ENCODE peak calls at places on chromosomes 5 and 9, in six cellular contexts. One of them, this sample, is unnamed.

GRCh38 chr5:11737010-11737409 is 167.2 kb downstream of the CTNND2 start:
- DNase-seq in stomach: no peak
- DNase-seq in ovary: no peak
- DNase-seq in uterus: no peak
- DNase-seq in heart left ventricle: no peak
- DNase-seq in sigmoid colon: no peak
- DNase-seq in this sample: no peak

GRCh38 chr9:111052831-111053230 is 14.6 kb upstream of the LPAR1 start:
- DNase-seq in stomach: no peak
- DNase-seq in ovary: no peak
- DNase-seq in uterus: no peak
- DNase-seq in heart left ventricle: no peak
- DNase-seq in sigmoid colon: no peak
- DNase-seq in this sample: no peak

GRCh38 chr5:119273391-119273839 is 82.4 kb upstream of the TNFAIP8 start:
- DNase-seq in stomach: no peak
- DNase-seq in ovary: no peak
- DNase-seq in uterus: no peak
- DNase-seq in heart left ventricle: peak; percentile 31
- DNase-seq in sigmoid colon: no peak
- DNase-seq in this sample: no peak

GRCh38 chr5:41876678-41877077 is 6.5 kb upstream of the OXCT1 start:
- DNase-seq in stomach: no peak
- DNase-seq in ovary: no peak
- DNase-seq in uterus: no peak
- DNase-seq in heart left ventricle: no peak
- DNase-seq in sigmoid colon: no peak
- DNase-seq in this sample: no peak

GRCh38 chr9:125763373-125763772 is 16.2 kb downstream of the PBX3 start:
- DNase-seq in stomach: no peak
- DNase-seq in ovary: no peak
- DNase-seq in uterus: no peak
- DNase-seq in heart left ventricle: no peak
- DNase-seq in sigmoid colon: no peak
- DNase-seq in this sample: no peak

GRCh38 chr9:84271887-84272556 is 68.5 kb downstream of the SLC28A3 start:
- DNase-seq in stomach: no peak
- DNase-seq in ovary: no peak
- DNase-seq in uterus: no peak
- DNase-seq in heart left ventricle: no peak
- DNase-seq in sigmoid colon: no peak
- DNase-seq in this sample: no peak

GRCh38 chr9:115115924-115116323 is 2.0 kb downstream of the TNC start:
- DNase-seq in stomach: no peak
- DNase-seq in ovary: no peak
- DNase-seq in uterus: no peak
- DNase-seq in heart left ventricle: no peak
- DNase-seq in sigmoid colon: no peak
- DNase-seq in this sample: no peak

GRCh38 chr5:57718155-57718554 is 235.5 kb upstream of the ACTBL2 start:
- DNase-seq in stomach: no peak
- DNase-seq in ovary: no peak
- DNase-seq in uterus: no peak
- DNase-seq in heart left ventricle: no peak
- DNase-seq in sigmoid colon: no peak
- DNase-seq in this sample: no peak

GRCh38 chr9:12712532-12712931 is 19.3 kb downstream of the TYRP1 start:
- DNase-seq in stomach: no peak
- DNase-seq in ovary: no peak
- DNase-seq in uterus: no peak
- DNase-seq in heart left ventricle: no peak
- DNase-seq in sigmoid colon: no peak
- DNase-seq in this sample: no peak

GRCh38 chr5:133867341-133867740 is 101.1 kb downstream of the C5orf15 start:
- DNase-seq in stomach: no peak
- DNase-seq in ovary: no peak
- DNase-seq in uterus: no peak
- DNase-seq in heart left ventricle: no peak
- DNase-seq in sigmoid colon: no peak
- DNase-seq in this sample: no peak

GRCh38 chr5:123358304-123358703 is 64.9 kb downstream of the CEP120 start:
- DNase-seq in stomach: no peak
- DNase-seq in ovary: no peak
- DNase-seq in uterus: no peak
- DNase-seq in heart left ventricle: no peak
- DNase-seq in sigmoid colon: no peak
- DNase-seq in this sample: no peak

GRCh38 chr5:171386861-171387254 is 791 bp upstream of the NPM1 start:
- DNase-seq in stomach: no peak
- DNase-seq in ovary: no peak
- DNase-seq in uterus: no peak
- DNase-seq in heart left ventricle: no peak
- DNase-seq in sigmoid colon: no peak
- DNase-seq in this sample: peak; percentile 34

GRCh38 chr5:171386006-171386671 is 1.5 kb upstream of the NPM1 start:
- DNase-seq in stomach: no peak
- DNase-seq in ovary: no peak
- DNase-seq in uterus: no peak
- DNase-seq in heart left ventricle: no peak
- DNase-seq in sigmoid colon: no peak
- DNase-seq in this sample: no peak

GRCh38 chr5:171387255-171387969 is at the start of gene NPM1:
- DNase-seq in stomach: peak; percentile 97
- DNase-seq in ovary: peak; percentile 98
- DNase-seq in uterus: peak; percentile 98
- DNase-seq in heart left ventricle: peak; percentile 97
- DNase-seq in sigmoid colon: peak; percentile 99
- DNase-seq in this sample: peak; percentile 97

GRCh38 chr5:171388816-171389168 is 1.1 kb downstream of the NPM1 start:
- DNase-seq in stomach: no peak
- DNase-seq in ovary: no peak
- DNase-seq in uterus: no peak
- DNase-seq in heart left ventricle: no peak
- DNase-seq in sigmoid colon: no peak
- DNase-seq in this sample: no peak

DNA sequence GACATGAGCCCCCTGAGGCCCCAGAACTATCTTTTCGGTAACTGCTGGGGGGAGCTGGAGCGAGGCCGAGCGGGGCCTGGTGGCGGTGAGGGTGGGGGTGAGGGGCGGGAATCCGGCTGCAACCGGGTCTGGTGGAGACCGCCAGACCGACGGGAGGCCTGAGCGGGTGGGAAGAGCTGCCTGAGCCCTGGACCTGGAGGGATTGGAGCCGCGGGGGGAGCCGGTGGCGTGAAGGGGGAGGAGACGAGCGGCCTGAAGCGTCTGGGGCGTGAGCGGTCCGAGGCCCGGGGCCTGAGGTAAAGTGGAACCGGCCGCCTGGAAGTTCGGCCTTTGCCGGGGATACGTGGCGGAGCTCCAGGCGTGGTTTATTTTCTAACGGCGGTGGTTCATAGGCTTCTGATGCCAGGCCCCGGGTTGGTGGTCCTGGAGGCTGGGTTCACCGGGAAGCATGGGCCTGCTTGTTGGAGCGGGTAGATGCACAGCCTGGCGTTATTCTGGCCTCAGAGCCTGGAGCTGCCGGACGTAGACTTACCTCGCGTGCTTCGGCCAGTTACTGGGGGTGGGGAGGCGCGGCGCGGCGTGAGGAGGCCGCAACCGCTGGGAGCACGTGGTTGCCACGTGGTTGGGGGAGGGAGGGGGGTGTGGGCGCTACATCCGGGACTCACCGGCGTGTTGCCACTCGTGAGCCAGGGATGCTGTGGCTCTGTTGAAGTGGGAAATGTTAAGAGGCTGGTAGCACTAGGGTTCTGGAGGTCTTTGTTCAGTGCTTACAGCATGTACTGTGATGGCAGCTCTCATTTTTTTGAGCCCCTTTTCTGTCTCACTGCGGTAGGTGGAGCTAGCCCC is 544 bp downstream of the NPM1 start:
- DNase-seq in stomach: peak; percentile 74
- DNase-seq in ovary: peak; percentile 85
- DNase-seq in uterus: peak; percentile 72
- DNase-seq in heart left ventricle: peak; percentile 71
- DNase-seq in sigmoid colon: peak; percentile 88
- DNase-seq in this sample: peak; percentile 83
- TF ChIP-seq POLR2A in stomach: no peak
- TF ChIP-seq POLR2A in ovary: no peak
- TF ChIP-seq POLR2A in uterus: no peak
- TF ChIP-seq POLR2A in heart left ventricle: no peak
- TF ChIP-seq POLR2A in sigmoid colon: no peak
- TF ChIP-seq POLR2A in this sample: no peak

GRCh38 chr5:112691341-112691685 is 46.4 kb upstream of the APC start:
- DNase-seq in stomach: no peak
- DNase-seq in ovary: no peak
- DNase-seq in uterus: no peak
- DNase-seq in heart left ventricle: no peak
- DNase-seq in sigmoid colon: no peak
- DNase-seq in this sample: no peak

GRCh38 chr5:112691758-112692157 is 45.9 kb upstream of the APC start:
- DNase-seq in stomach: no peak
- DNase-seq in ovary: no peak
- DNase-seq in uterus: no peak
- DNase-seq in heart left ventricle: no peak
- DNase-seq in sigmoid colon: no peak
- DNase-seq in this sample: no peak

GRCh38 chr5:112689510-112689909 is 48.2 kb upstream of the APC start:
- DNase-seq in stomach: no peak
- DNase-seq in ovary: no peak
- DNase-seq in uterus: no peak
- DNase-seq in heart left ventricle: no peak
- DNase-seq in sigmoid colon: no peak
- DNase-seq in this sample: no peak

GRCh38 chr5:112692472-112692871 is 45.2 kb upstream of the APC start:
- DNase-seq in stomach: no peak
- DNase-seq in ovary: no peak
- DNase-seq in uterus: no peak
- DNase-seq in heart left ventricle: no peak
- DNase-seq in sigmoid colon: no peak
- DNase-seq in this sample: no peak

GRCh38 chr5:112690605-112691340 is 46.9 kb upstream of the APC start:
- DNase-seq in stomach: no peak
- DNase-seq in ovary: no peak
- DNase-seq in uterus: no peak
- DNase-seq in heart left ventricle: no peak
- DNase-seq in sigmoid colon: no peak
- DNase-seq in this sample: no peak
- H3K4me3 ChIP-seq in stomach: no peak overlapping the region
- H3K4me3 ChIP-seq in ovary: no peak overlapping the region
- H3K4me3 ChIP-seq in uterus: no peak overlapping the region
- H3K4me3 ChIP-seq in heart left ventricle: no peak overlapping the region
- H3K4me3 ChIP-seq in sigmoid colon: no peak overlapping the region
- H3K4me3 ChIP-seq in this sample: no peak overlapping the region

GRCh38 chr9:128113526-128114325 is 13.8 kb downstream of the PTGES2 start:
- DNase-seq in stomach: peak; percentile 28
- DNase-seq in ovary: peak; percentile 31
- DNase-seq in uterus: no peak
- DNase-seq in heart left ventricle: peak; percentile 24
- DNase-seq in sigmoid colon: peak; percentile 64
- DNase-seq in this sample: no peak

GRCh38 chr9:128117613-128118471 is 9.7 kb downstream of the PTGES2 start:
- DNase-seq in stomach: peak; percentile 96
- DNase-seq in ovary: peak; percentile 98
- DNase-seq in uterus: peak; percentile 94
- DNase-seq in heart left ventricle: peak; percentile 94
- DNase-seq in sigmoid colon: peak; percentile 96
- DNase-seq in this sample: peak; percentile 96

GRCh38 chr9:128114326-128115186 is 13.0 kb downstream of the PTGES2 start:
- DNase-seq in stomach: peak; percentile 26
- DNase-seq in ovary: peak; percentile 53
- DNase-seq in uterus: peak; percentile 31
- DNase-seq in heart left ventricle: peak; percentile 26
- DNase-seq in sigmoid colon: peak; percentile 59
- DNase-seq in this sample: no peak

GRCh38 chr9:128116104-128117083 is 11.1 kb downstream of the PTGES2 start:
- DNase-seq in stomach: peak; percentile 44
- DNase-seq in ovary: peak; percentile 26
- DNase-seq in uterus: peak; percentile 13
- DNase-seq in heart left ventricle: peak; percentile 22
- DNase-seq in sigmoid colon: peak; percentile 64
- DNase-seq in this sample: no peak

DNA sequence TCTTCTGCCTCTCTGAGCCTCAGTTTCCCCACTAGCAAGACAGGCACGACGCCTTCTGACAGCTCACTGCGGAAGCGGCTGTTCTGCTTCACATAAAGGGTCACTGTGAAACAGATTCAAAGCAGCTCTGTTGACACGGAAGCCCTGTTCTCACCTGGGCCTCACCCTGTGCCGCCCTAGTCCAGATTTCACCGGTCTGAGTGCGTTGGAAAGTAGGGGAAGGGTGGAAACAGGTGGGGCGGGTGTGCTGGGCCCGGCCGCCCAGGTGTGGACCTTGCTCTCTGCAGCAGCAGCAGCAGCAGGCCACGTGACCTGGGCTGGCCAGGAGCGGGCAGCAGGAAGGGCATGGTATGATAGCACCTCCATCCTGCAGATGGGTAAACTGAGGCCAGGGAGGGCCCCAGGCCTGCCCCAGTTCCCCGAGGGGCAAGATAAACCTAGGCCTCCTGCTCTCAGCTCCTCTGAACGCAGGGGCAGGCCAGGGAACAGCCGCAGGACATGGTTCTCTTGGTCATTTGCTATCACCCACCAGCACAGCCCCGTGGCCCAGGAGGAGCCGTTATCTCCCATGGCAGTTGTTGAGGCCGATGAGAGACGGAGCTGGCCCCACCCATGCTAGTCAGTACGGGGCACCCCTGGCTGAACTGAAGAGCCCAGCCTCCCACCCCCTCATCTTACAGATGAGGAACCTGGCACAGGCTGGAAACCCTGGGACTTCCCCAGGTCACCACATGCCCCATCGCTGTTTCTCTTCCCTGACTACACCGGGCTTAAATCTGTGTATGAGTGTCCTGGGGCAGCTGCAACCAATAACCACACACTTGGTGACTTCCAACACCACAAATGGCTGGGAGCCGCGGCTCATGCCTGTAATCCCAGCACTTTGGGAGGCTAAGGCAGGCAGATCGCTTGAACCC is 12.1 kb downstream of the PTGES2 start:
- DNase-seq in stomach: peak; percentile 94
- DNase-seq in ovary: peak; percentile 21
- DNase-seq in uterus: peak; percentile 13
- DNase-seq in heart left ventricle: peak; percentile 17
- DNase-seq in sigmoid colon: peak; percentile 61
- DNase-seq in this sample: no peak
- TF ChIP-seq POLR2A in stomach: no peak
- TF ChIP-seq POLR2A in ovary: no peak
- TF ChIP-seq POLR2A in uterus: no peak
- TF ChIP-seq POLR2A in heart left ventricle: no peak
- TF ChIP-seq POLR2A in sigmoid colon: peak; percentile 82
- TF ChIP-seq POLR2A in this sample: no peak

DNA sequence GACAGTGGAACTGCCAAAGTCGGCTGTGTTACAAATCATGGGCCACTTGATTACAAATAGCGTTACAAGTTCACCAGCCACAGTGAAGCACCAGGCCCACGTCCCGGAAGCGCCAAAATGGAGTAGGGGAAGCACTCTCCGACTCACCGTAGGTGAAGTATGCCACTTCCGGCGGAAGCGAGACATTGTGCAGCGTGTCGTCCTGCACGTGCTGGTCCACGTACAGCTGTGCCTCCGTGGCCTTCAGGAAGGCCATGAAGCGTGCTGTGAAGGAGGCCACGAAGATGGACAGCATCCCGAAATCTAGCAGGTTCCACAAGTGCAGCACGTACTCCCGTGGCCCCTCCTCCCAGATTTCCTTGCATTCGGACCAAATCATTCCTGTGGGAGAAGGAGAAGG is 58.5 kb upstream of the SMIM32 start:
- DNase-seq in stomach: no peak
- DNase-seq in ovary: no peak
- DNase-seq in uterus: no peak
- DNase-seq in heart left ventricle: no peak
- DNase-seq in sigmoid colon: no peak
- DNase-seq in this sample: peak; percentile 76
- H3K4me3 ChIP-seq in stomach: no peak overlapping the region
- H3K4me3 ChIP-seq in ovary: no peak overlapping the region
- H3K4me3 ChIP-seq in uterus: no peak overlapping the region
- H3K4me3 ChIP-seq in heart left ventricle: no peak overlapping the region
- H3K4me3 ChIP-seq in sigmoid colon: no peak overlapping the region
- H3K4me3 ChIP-seq in this sample: peak overlapping the region; percentile 22